ENCODE peak calls at places on chromosome 11, in five cellular contexts. J is HCT116, Z is SK-N-SH, Y is suprapubic skin, N is prostate gland. X is an unnamed sample.

GRCh38 chr11:104728927-104729326 is 169.3 kb downstream of the CASP12 start:
- DNase-seq in J (no peak), Z (no peak), Y (no peak), N (no peak), X (no peak)

GRCh38 chr11:72041364-72042058 is 38.8 kb downstream of the NUMA1 start:
- DNase-seq in J (peak; percentile 40), N (peak; percentile 81), Z (peak; percentile 77), Y (peak; percentile 89), X (peak; percentile 91)

GRCh38 chr11:61489833-61490585 is 18.5 kb upstream of the LRRC10B start:
- DNase-seq in N (no peak), J (no peak), Y (no peak), Z (peak; percentile 80), X (no peak)

GRCh38 chr11:104057908-104058307 is 21.5 kb downstream of the DDI1 start:
- DNase-seq in Y (no peak), Z (no peak), N (no peak), J (no peak), X (no peak)

GRCh38 chr11:21263026-21263425 is 593.6 kb downstream of the NELL1 start:
- DNase-seq in N (no peak), J (no peak), Y (no peak), Z (no peak), X (no peak)

GRCh38 chr11:132022718-132023117 is 652.3 kb downstream of the NTM start:
- DNase-seq in J (no peak), Z (no peak), N (no peak), Y (no peak), X (no peak)

GRCh38 chr11:120563698-120564572 is 52.4 kb downstream of the GRIK4 start:
- DNase-seq in Z (no peak), N (no peak), J (no peak), Y (no peak), X (no peak)

GRCh38 chr11:28679795-28680194 is 571.6 kb downstream of the METTL15 start:
- DNase-seq in Z (no peak), J (no peak), N (no peak), Y (no peak), X (no peak)

GRCh38 chr11:109853156-109853776 is 239.9 kb upstream of the ZC3H12C start:
- DNase-seq in N (no peak), Z (no peak), J (peak; percentile 79), Y (no peak), X (no peak)

GRCh38 chr11:75547617-75548054 is 14.4 kb upstream of the SERPINH1 start:
- DNase-seq in Z (peak; percentile 88), Y (no peak), J (no peak), N (peak; percentile 48), X (no peak)

GRCh38 chr11:119729581-119730346 is 764 bp upstream of the NECTIN1 start:
- DNase-seq in N (peak; percentile 68), Y (no peak), Z (peak; percentile 85), J (peak; percentile 32), X (no peak)

GRCh38 chr11:102733232-102733875 is 8.6 kb upstream of the MMP8 start:
- DNase-seq in Z (peak; percentile 49), J (peak; percentile 57), N (peak; percentile 30), Y (no peak), X (no peak)

GRCh38 chr11:623999-624704 is 603 bp downstream of the CDHR5 start:
- DNase-seq in Z (no peak), J (peak; percentile 48), Y (no peak), N (no peak), X (no peak)

GRCh38 chr11:62573006-62573591 is 592 bp downstream of the EEF1G start:
- DNase-seq in N (no peak), J (no peak), Z (peak; percentile 34), Y (no peak), X (no peak)

GRCh38 chr11:13277719-13278619 is at the start of gene BMAL1:
- DNase-seq in J (no peak), N (peak; percentile 30), Y (peak; percentile 89), Z (peak; percentile 78), X (no peak)

GRCh38 chr11:45906096-45906682 is 882 bp downstream of the FREY1 start:
- DNase-seq in Z (no peak), J (no peak), Y (no peak), N (no peak), X (no peak)

GRCh38 chr11:124669193-124669592 is 4.3 kb downstream of the SIAE start:
- DNase-seq in J (peak; percentile 28), Z (peak; percentile 73), N (peak; percentile 48), Y (no peak), X (no peak)

DNA sequence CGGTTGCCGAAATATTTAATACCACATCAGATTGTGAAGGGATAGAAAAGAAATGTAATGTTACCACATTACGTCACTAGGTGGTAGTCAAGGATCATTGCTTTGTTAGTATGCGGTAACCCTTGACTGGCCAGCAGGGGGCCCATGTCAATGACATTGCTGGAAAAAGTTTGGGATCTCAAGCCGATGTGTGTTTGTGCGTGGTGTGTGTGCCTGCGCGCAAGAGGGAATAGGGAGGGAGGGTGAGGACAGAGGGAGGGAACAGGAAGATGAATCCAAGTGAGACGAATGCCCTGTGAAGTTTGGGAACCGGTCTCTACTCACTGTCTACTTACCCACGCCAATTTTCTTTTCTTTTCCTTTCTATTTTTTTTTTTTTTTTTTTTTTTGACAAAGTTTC is 10.7 kb upstream of the MRGPRX2 start:
- DNase-seq in J (peak; percentile 77), Y (no peak), Z (peak; percentile 81), N (peak; percentile 60), X (no peak)
- H3K27me3 ChIP-seq in J (no peaks in the 10 kb centered on the region), Y (no peaks in the 10 kb centered on the region), Z (no peaks in the 10 kb centered on the region), N (no peaks in the 10 kb centered on the region), X (no peaks in the 10 kb centered on the region)

GRCh38 chr11:74487875-74488274 is 5.6 kb downstream of the LIPT2 start:
- DNase-seq in N (no peak), Z (no peak), J (peak; percentile 32), Y (no peak), X (no peak)
- TF ChIP-seq CTCF in N (no peak), Z (peak; percentile 36), J (peak; percentile 56), Y (no peak), X (no peak)

GRCh38 chr11:9280655-9281301 is 15.6 kb upstream of the DENND5A start:
- DNase-seq in Z (no peak), J (no peak), N (peak; percentile 69), Y (no peak), X (peak; percentile 6)
- TF ChIP-seq POLR2AphosphoS5 in Z (no peak), J (no peak), N (peak; percentile 82), Y (no peak), X (no peak)

GRCh38 chr11:111300569-111300968 is 2.2 kb downstream of the POU2AF3 start:
- DNase-seq in J (no peak), Y (no peak), N (no peak), Z (no peak), X (no peak)

GRCh38 chr11:111298466-111299110 is at the start of gene POU2AF3:
- DNase-seq in N (no peak), Z (no peak), J (no peak), Y (no peak), X (no peak)

GRCh38 chr11:111299111-111300026 is 1.0 kb downstream of the POU2AF3 start:
- DNase-seq in Y (no peak), J (no peak), N (peak; percentile 54), Z (peak; percentile 92), X (no peak)

GRCh38 chr11:111296196-111296595 is 2.1 kb upstream of the POU2AF3 start:
- DNase-seq in Y (no peak), N (no peak), Z (no peak), J (no peak), X (no peak)

DNA sequence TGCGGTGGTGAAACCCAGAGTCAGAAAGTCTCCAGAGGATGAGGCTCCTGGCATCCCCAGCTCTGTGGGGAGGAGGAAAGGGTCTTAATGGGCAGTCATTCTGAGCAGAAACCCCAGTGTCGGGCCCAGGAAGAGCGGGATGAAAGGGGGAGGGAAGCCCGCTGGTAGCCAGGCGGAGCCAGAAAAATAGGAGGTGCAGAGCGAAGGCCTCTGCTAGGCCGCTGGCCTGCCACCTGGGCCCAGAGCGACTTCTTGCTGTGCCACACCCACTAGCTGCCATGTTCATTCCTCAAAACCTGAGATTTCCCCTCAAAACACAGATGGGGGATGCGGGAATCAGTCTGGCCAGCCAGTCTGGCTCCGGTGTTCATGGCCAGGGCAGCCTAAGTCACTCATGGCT is 650 bp upstream of the POU2AF3 start:
- DNase-seq in J (no peak), Z (no peak), N (no peak), Y (no peak), X (no peak)
- H3K27me3 ChIP-seq in J (no peaks in the 10 kb centered on the region), Z (peaks cover 22% of the 10 kb centered on the region), N (no peaks in the 10 kb centered on the region), Y (peaks cover 25% of the 10 kb centered on the region), X (no peaks in the 10 kb centered on the region)

GRCh38 chr11:68892576-68892975 is 11.1 kb downstream of the MRPL21 start:
- DNase-seq in N (no peak), Z (no peak), J (no peak), Y (no peak), X (no peak)

GRCh38 chr11:68891356-68891948 is 12.2 kb downstream of the MRPL21 start:
- DNase-seq in Y (no peak), J (no peak), N (peak; percentile 24), Z (no peak), X (no peak)

GRCh38 chr11:68890490-68891231 is 13.0 kb downstream of the MRPL21 start:
- DNase-seq in J (no peak), Y (peak; percentile 94), Z (peak; percentile 97), N (peak; percentile 94), X (no peak)

GRCh38 chr11:68893282-68893681 is 10.3 kb downstream of the MRPL21 start:
- DNase-seq in N (no peak), Y (no peak), J (no peak), Z (no peak), X (no peak)

DNA sequence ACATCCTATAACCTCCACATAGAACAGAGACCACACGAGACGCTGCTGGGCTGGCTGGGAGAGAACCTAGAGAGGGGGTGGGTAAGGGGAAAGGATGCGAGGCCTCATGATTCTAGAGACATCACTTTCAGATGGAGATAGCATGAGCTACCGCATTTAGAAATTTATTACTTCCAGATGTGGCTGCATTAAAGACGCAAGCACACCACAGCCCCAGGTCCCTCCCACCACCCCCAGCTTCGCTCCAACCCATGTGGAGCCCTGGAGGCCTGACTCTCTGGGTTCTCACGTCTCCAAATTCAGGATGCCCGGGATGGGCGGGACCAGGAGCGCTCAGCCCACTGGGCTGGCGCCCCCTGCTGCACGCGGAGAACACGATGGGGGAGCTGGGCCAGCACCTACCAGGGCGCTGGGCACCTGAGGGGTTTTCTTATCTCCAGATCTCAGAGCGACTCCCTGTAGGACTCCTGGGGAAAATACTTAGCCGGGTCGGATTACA is 13.6 kb downstream of the MRPL21 start:
- DNase-seq in Z (peak; percentile 89), N (no peak), Y (no peak), J (no peak), X (no peak)
- TF ChIP-seq CTCF in Z (peak; percentile 82), N (peak; percentile 42), Y (peak; percentile 54), J (peak; percentile 67), X (no peak)

GRCh38 chr11:66466225-66467033 is at the start of gene PELI3:
- DNase-seq in N (peak; percentile 91), Z (peak; percentile 98), Y (peak; percentile 97), J (peak; percentile 74), X (no peak)
- TF ChIP-seq POLR2AphosphoS5 in N (peak; percentile 71), Z (peak; percentile 57), Y (no peak), J (peak; percentile 71), X (no peak)